ENCODE peak calls at places on chromosomes 12 and 14, in six cellular contexts. D is NCI-H345, R is retina, B is ELR, L is GM20000, Y is head of caudate nucleus. I is an unnamed sample.

GRCh38 chr12:54033106-54033979 is 493 bp downstream of the HOXC5 start:
- DNase-seq in Y (no peak), B (peak), R (peak), L (no peak), D (peak), I (no peak)

GRCh38 chr14:69771136-69771535 is 4.2 kb downstream of the SRSF5 start:
- DNase-seq in L (no peak), R (no peak), Y (no peak), D (no peak), B (no peak), I (no peak)

GRCh38 chr14:102086972-102087761 is at the start of gene HSP90AA1:
- DNase-seq in D (peak), L (peak), Y (peak), R (peak), B (peak), I (peak)

GRCh38 chr14:100590726-100591452 is 3.7 kb upstream of the BEGAIN start:
- DNase-seq in R (peak), D (no peak), L (no peak), B (no peak), Y (no peak), I (no peak)

GRCh38 chr14:23704890-23705289 is 68.7 kb downstream of the DHRS2 start:
- DNase-seq in D (no peak), B (peak), R (no peak), Y (no peak), L (no peak), I (no peak)

GRCh38 chr14:50363734-50364113 is 33.0 kb downstream of the CDKL1 start:
- DNase-seq in B (peak), Y (no peak), L (peak), R (no peak), D (no peak), I (peak)

GRCh38 chr14:24816011-24816928 is 182.3 kb upstream of the GZMB start:
- DNase-seq in R (no peak), D (no peak), B (no peak), L (no peak), Y (no peak), I (no peak)

GRCh38 chr12:132516064-132517012 is 26.4 kb downstream of the FBRSL1 start:
- DNase-seq in R (no peak), L (no peak), Y (no peak), B (no peak), D (no peak), I (no peak)

GRCh38 chr12:113092478-113093408 is 36.2 kb downstream of the DTX1 start:
- DNase-seq in R (no peak), L (peak), Y (no peak), D (no peak), B (no peak), I (no peak)

GRCh38 chr14:21408152-21408551 is 24.3 kb upstream of the SUPT16H start:
- DNase-seq in D (no peak), Y (no peak), R (no peak), L (no peak), B (peak), I (no peak)

GRCh38 chr14:94009767-94010166 is 12.7 kb downstream of the CCDC197 start:
- DNase-seq in D (no peak), Y (no peak), B (peak), L (peak), R (no peak), I (peak)

GRCh38 chr14:102655154-102655553 is 62.7 kb downstream of the RCOR1 start:
- DNase-seq in D (no peak), R (no peak), Y (no peak), B (peak), L (no peak), I (no peak)

GRCh38 chr12:22231836-22232235 is 102.7 kb downstream of the ST8SIA1 start:
- DNase-seq in Y (no peak), B (peak), D (no peak), R (no peak), L (no peak), I (no peak)

GRCh38 chr14:74980746-74981661 is 21.7 kb upstream of the EIF2B2 start:
- DNase-seq in L (no peak), R (peak), B (peak), Y (no peak), D (no peak), I (no peak)

GRCh38 chr12:47273191-47273626 is 193.4 kb upstream of the AMIGO2 start:
- DNase-seq in Y (no peak), B (no peak), R (no peak), L (no peak), D (no peak), I (no peak)

GRCh38 chr12:79274571-79275064 is 410.0 kb downstream of the SYT1 start:
- DNase-seq in L (no peak), B (no peak), R (no peak), D (no peak), Y (no peak), I (peak)

GRCh38 chr14:65035049-65035448 is 48.4 kb downstream of the FNTB start:
- DNase-seq in R (no peak), D (no peak), B (no peak), Y (peak), L (no peak), I (no peak)

GRCh38 chr14:60658909-60659585 is 9.8 kb upstream of the SIX1 start:
- DNase-seq in R (no peak), L (no peak), B (no peak), Y (no peak), D (no peak), I (no peak)

GRCh38 chr14:52879958-52880357 is 70.9 kb downstream of the FERMT2 start:
- DNase-seq in D (no peak), B (peak), L (no peak), R (no peak), Y (no peak), I (no peak)

GRCh38 chr12:5305861-5306545 is 125.9 kb upstream of the NTF3 start:
- DNase-seq in D (no peak), L (no peak), R (no peak), Y (no peak), B (no peak), I (no peak)

GRCh38 chr12:52162971-52163370 is 28.8 kb downstream of the KRT80 start:
- DNase-seq in L (no peak), R (no peak), Y (no peak), B (no peak), D (no peak), I (no peak)

GRCh38 chr14:83860757-83861156 is 1669.2 kb upstream of the FLRT2 start:
- DNase-seq in R (no peak), Y (no peak), D (no peak), B (no peak), L (no peak), I (no peak)

GRCh38 chr12:49623142-49623899 is at the start of gene PRPF40B:
- DNase-seq in L (peak), R (peak), Y (peak), D (peak), B (peak), I (peak)

GRCh38 chr12:89971880-89972279 is 263.2 kb upstream of the ATP2B1 start:
- DNase-seq in Y (no peak), B (no peak), R (no peak), D (no peak), L (no peak), I (no peak)

GRCh38 chr12:66598081-66598480 is 80.8 kb downstream of the GRIP1 start:
- DNase-seq in D (no peak), R (no peak), Y (no peak), L (no peak), B (no peak), I (no peak)

GRCh38 chr12:132261328-132262138 is 67.9 kb downstream of the GALNT9 start:
- DNase-seq in D (no peak), L (no peak), B (no peak), Y (no peak), R (no peak), I (no peak)

GRCh38 chr12:119668315-119668651 is 350 bp downstream of the PRKAB1 start:
- DNase-seq in B (peak), Y (no peak), L (no peak), D (no peak), R (no peak), I (no peak)

GRCh38 chr12:64243809-64244208 is 21.7 kb upstream of the KICS2 start:
- DNase-seq in L (no peak), D (no peak), R (no peak), B (no peak), Y (no peak), I (no peak)

GRCh38 chr14:93049867-93050331 is 65.8 kb downstream of the ITPK1 start:
- DNase-seq in B (no peak), L (no peak), R (no peak), Y (no peak), D (no peak), I (no peak)

GRCh38 chr14:50040401-50040775 is 76.0 kb downstream of the VCPKMT start:
- DNase-seq in B (peak), L (peak), R (no peak), Y (no peak), D (no peak), I (peak)

GRCh38 chr12:122368361-122369073 is 54.0 kb downstream of the CLIP1 start:
- DNase-seq in R (no peak), L (no peak), B (peak), Y (no peak), D (peak), I (no peak)

GRCh38 chr14:91508105-91508504 is 2.0 kb downstream of the PPP4R3A start:
- DNase-seq in R (no peak), D (no peak), L (no peak), Y (no peak), B (no peak), I (no peak)

GRCh38 chr12:124310785-124311184 is 15.9 kb downstream of the RFLNA start:
- DNase-seq in D (no peak), Y (no peak), R (no peak), B (no peak), L (no peak), I (no peak)

I was measured in MM.1S.